ENCODE peak calls at places on chromosomes 1 and 21, in ten cellular contexts. P, Z, A, L, F, V, Q, S, Y and I are unnamed samples.

GRCh38 chr1:171794085-171794484 is 12.6 kb downstream of the METTL13 start:
- DNase-seq in Z (no peak), P (no peak), L (no peak), A (peak), V (no peak), S (no peak), Q (no peak), Y (no peak), F (no peak), I (no peak)

GRCh38 chr1:203520315-203520714 is 26.4 kb downstream of the OPTC start:
- DNase-seq in Z (no peak), A (peak), F (no peak), S (no peak), P (no peak), Q (no peak), L (no peak), Y (no peak), V (no peak), I (no peak)

GRCh38 chr1:99580451-99580850 is 65.5 kb upstream of the PALMD start:
- DNase-seq in S (no peak), Q (no peak), L (no peak), Z (no peak), Y (no peak), P (no peak), F (no peak), V (no peak), A (peak), I (peak)

GRCh38 chr1:195939844-195940243 is 668.4 kb downstream of the KCNT2 start:
- DNase-seq in Y (no peak), Q (no peak), L (no peak), P (no peak), S (no peak), Z (no peak), V (no peak), F (no peak), A (no peak), I (no peak)

GRCh38 chr21:45906196-45906805 is 75.3 kb upstream of the COL6A1 start:
- DNase-seq in F (no peak), V (no peak), Y (no peak), Z (no peak), A (no peak), Q (no peak), S (no peak), P (no peak), L (no peak), I (no peak)

GRCh38 chr1:179141592-179142244 is 59.8 kb downstream of the TOR3A start:
- DNase-seq in L (no peak), V (no peak), P (no peak), F (no peak), Z (no peak), S (no peak), Q (no peak), Y (no peak), A (peak), I (no peak)

GRCh38 chr21:45508607-45509565 is 33.4 kb downstream of the SLC19A1 start:
- DNase-seq in A (no peak), Z (peak), Y (peak), L (no peak), Q (no peak), V (peak), P (peak), S (peak), F (no peak), I (no peak)

GRCh38 chr21:46599251-46599572 is 5.7 kb downstream of the S100B start:
- DNase-seq in Y (no peak), Z (no peak), F (peak), V (no peak), L (no peak), Q (no peak), P (no peak), S (no peak), A (peak), I (peak)

GRCh38 chr1:227429447-227430359 is 111.4 kb upstream of the CDC42BPA start:
- DNase-seq in L (no peak), A (peak), V (no peak), S (no peak), P (no peak), Z (no peak), Q (no peak), Y (no peak), F (peak), I (no peak)

GRCh38 chr1:37765937-37766664 is 1.2 kb upstream of the EPHA10 start:
- DNase-seq in V (no peak), L (peak), Y (no peak), P (peak), Q (peak), F (no peak), S (no peak), A (no peak), Z (no peak), I (no peak)

GRCh38 chr21:42161401-42161956 is 57.5 kb upstream of the ABCG1 start:
- DNase-seq in V (peak), A (no peak), Y (no peak), S (no peak), P (no peak), L (no peak), F (no peak), Z (no peak), Q (no peak), I (no peak)

GRCh38 chr21:29184047-29184446 is 53.6 kb downstream of the MAP3K7CL start:
- DNase-seq in A (no peak), S (no peak), P (no peak), F (no peak), Y (no peak), V (no peak), Z (no peak), Q (no peak), L (no peak), I (no peak)

GRCh38 chr1:236392182-236392581 is 1.9 kb upstream of the EDARADD start:
- DNase-seq in Y (no peak), A (no peak), F (no peak), S (no peak), Z (no peak), L (no peak), P (no peak), V (no peak), Q (no peak), I (no peak)

GRCh38 chr1:118337346-118337745 is 152.3 kb upstream of the SPAG17 start:
- DNase-seq in Z (no peak), Y (no peak), P (no peak), S (no peak), V (no peak), Q (no peak), L (no peak), A (no peak), F (no peak), I (no peak)

GRCh38 chr1:64098856-64099606 is 104.4 kb upstream of the UBE2U start:
- DNase-seq in S (no peak), A (no peak), V (no peak), Y (no peak), Q (no peak), P (no peak), Z (no peak), L (no peak), F (no peak), I (no peak)

GRCh38 chr1:41423511-41424191 is 60.8 kb downstream of the EDN2 start:
- DNase-seq in Z (peak), L (no peak), S (peak), Q (no peak), F (no peak), A (no peak), Y (peak), P (peak), V (no peak), I (no peak)

GRCh38 chr1:96565546-96565945 is 156.0 kb upstream of the PTBP2 start:
- DNase-seq in L (no peak), P (no peak), A (no peak), V (no peak), Y (no peak), Q (no peak), Z (no peak), S (no peak), F (no peak), I (no peak)

GRCh38 chr1:207462535-207462934 is 8.4 kb downstream of the CR2 start:
- DNase-seq in A (no peak), L (no peak), Z (no peak), Y (no peak), Q (no peak), S (no peak), V (no peak), F (no peak), P (no peak), I (no peak)

GRCh38 chr1:81179239-81179638 is 621.5 kb upstream of the ADGRL2 start:
- DNase-seq in A (peak), S (no peak), Z (no peak), Y (no peak), Q (no peak), V (no peak), F (peak), L (no peak), P (no peak), I (no peak)

GRCh38 chr1:38084700-38085099 is 38.1 kb upstream of the POU3F1 start:
- DNase-seq in F (no peak), P (no peak), Y (peak), Q (no peak), Z (no peak), L (no peak), A (no peak), S (no peak), V (no peak), I (no peak)

GRCh38 chr1:150069923-150070322 is 2.3 kb downstream of the VPS45 start:
- DNase-seq in F (no peak), Q (no peak), L (no peak), Y (no peak), A (no peak), V (no peak), Z (no peak), S (no peak), P (no peak), I (no peak)

GRCh38 chr1:150066328-150066727 is 1.2 kb upstream of the VPS45 start:
- DNase-seq in Y (no peak), P (no peak), S (no peak), L (no peak), Q (no peak), Z (no peak), A (no peak), F (no peak), V (no peak), I (no peak)

GRCh38 chr1:150066838-150067183 is 765 bp upstream of the VPS45 start:
- DNase-seq in Z (peak), P (peak), V (peak), Q (peak), F (no peak), L (peak), S (peak), A (no peak), Y (peak), I (no peak)

GRCh38 chr1:150065184-150065871 is 2.2 kb upstream of the VPS45 start:
- DNase-seq in F (peak), A (peak), Z (no peak), Q (no peak), V (no peak), L (no peak), S (no peak), P (no peak), Y (no peak), I (no peak)

GRCh38 chr1:150067184-150068182 is at the start of gene VPS45:
- DNase-seq in F (peak), V (peak), L (peak), Z (peak), A (peak), Y (peak), Q (peak), P (peak), S (peak), I (peak)
- TF ChIP-seq CTCF in F (no peak), V (peak), L (no peak), Z (no peak), A (no peak), Y (no peak), Q (no peak), P (peak), S (no peak), I (no peak)

GRCh38 chr1:5594056-5594956 is 397.9 kb downstream of the NPHP4 start:
- DNase-seq in L (no peak), P (no peak), V (peak), Q (no peak), Z (no peak), S (no peak), F (no peak), A (no peak), Y (no peak), I (peak)
- TF ChIP-seq CTCF in L (no peak), P (no peak), V (no peak), Q (no peak), Z (no peak), S (no peak), F (no peak), A (no peak), Y (no peak), I (no peak)

GRCh38 chr1:26851106-26851684 is 11.8 kb upstream of the SFN start:
- DNase-seq in S (no peak), V (no peak), Q (no peak), Y (no peak), Z (no peak), P (no peak), F (no peak), L (peak), A (no peak), I (no peak)
- TF ChIP-seq CTCF in S (no peak), V (no peak), Q (no peak), Y (no peak), Z (no peak), P (no peak), F (peak), L (peak), A (no peak), I (no peak)

DNA sequence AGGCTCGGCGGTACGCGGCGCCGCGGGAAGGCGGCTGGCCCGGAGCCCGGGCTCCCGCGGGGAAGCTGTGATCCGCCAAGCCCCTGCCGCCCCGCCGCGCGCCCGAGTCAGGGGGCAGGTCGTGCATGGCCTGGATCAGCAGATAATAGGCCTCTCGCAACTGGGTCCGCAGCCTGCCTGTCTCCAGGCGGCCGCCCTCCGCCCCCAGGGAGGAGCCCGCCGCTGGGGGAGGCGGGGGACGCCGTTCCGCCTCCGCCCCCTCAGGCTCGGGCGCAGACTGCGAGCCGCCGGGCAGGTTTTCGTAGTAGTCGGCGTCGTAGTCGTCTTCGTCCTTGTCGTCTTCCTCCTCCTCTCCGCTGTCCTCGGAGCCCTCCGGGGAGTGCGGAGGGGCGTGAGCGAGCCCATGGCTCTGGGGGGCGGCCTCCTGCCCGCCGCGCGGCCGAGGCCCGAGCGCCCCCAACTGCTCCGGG is at the start of gene SYDE2:
- DNase-seq in P (peak), Q (peak), Z (peak), F (no peak), A (peak), V (peak), S (peak), L (peak), Y (peak), I (peak)
- TF ChIP-seq CTCF in P (no peak), Q (no peak), Z (no peak), F (no peak), A (no peak), V (no peak), S (no peak), L (no peak), Y (no peak), I (no peak)

GRCh38 chr1:19088717-19089442 is 121.2 kb downstream of the UBR4 start:
- DNase-seq in S (no peak), L (no peak), Q (no peak), V (no peak), Y (no peak), F (no peak), A (no peak), P (no peak), Z (no peak), I (no peak)

GRCh38 chr1:19087017-19087736 is 122.9 kb downstream of the UBR4 start:
- DNase-seq in S (no peak), Y (no peak), A (no peak), P (no peak), Z (no peak), Q (no peak), L (no peak), V (no peak), F (no peak), I (no peak)

GRCh38 chr1:19087737-19088594 is 122.1 kb downstream of the UBR4 start:
- DNase-seq in Z (no peak), L (peak), V (no peak), P (no peak), Q (no peak), A (no peak), S (no peak), Y (no peak), F (no peak), I (no peak)

GRCh38 chr1:19084206-19084738 is 125.8 kb downstream of the UBR4 start:
- DNase-seq in L (no peak), P (no peak), S (no peak), Y (no peak), V (no peak), Z (no peak), F (no peak), Q (no peak), A (no peak), I (no peak)

GRCh38 chr1:19086176-19086875 is 123.7 kb downstream of the UBR4 start:
- DNase-seq in P (no peak), Q (no peak), S (no peak), V (no peak), A (no peak), F (no peak), Y (no peak), Z (no peak), L (no peak), I (no peak)
- TF ChIP-seq CTCF in P (no peak), Q (no peak), S (no peak), V (no peak), A (no peak), F (no peak), Y (no peak), Z (no peak), L (no peak), I (no peak)

DNA sequence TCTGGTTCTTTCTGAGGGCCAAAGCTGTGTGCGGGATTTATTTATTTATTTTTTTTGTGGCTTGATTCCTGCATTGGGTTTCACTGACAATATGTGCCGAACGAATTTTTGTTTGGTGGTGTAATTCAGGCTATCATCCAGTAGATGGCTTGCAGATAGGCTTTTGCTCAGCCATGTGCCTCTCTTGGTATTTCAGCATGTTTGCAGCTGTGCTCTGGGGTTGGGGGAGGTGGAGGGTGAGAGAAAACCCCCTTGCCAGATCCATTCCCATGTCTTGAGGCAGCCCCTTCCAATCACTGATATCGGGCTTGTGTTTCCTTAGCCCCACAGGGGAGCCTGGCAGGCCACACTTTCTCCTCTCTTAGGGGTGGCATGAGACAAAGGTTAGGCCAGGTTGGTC is 302.4 kb downstream of the PTGER3 start:
- DNase-seq in P (no peak), V (no peak), Z (no peak), S (no peak), Q (no peak), A (no peak), Y (no peak), L (no peak), F (no peak), I (no peak)
- TF ChIP-seq CTCF in P (peak), V (peak), Z (peak), S (peak), Q (no peak), A (peak), Y (peak), L (peak), F (peak), I (no peak)

GRCh38 chr1:115592264-115592663 is 49.5 kb upstream of the VANGL1 start:
- DNase-seq in F (no peak), Y (no peak), S (no peak), A (no peak), L (no peak), Q (no peak), P (no peak), V (no peak), Z (no peak), I (no peak)
- TF ChIP-seq CTCF in F (no peak), Y (no peak), S (no peak), A (no peak), L (no peak), Q (no peak), P (no peak), V (no peak), Z (no peak), I (no peak)

DNA sequence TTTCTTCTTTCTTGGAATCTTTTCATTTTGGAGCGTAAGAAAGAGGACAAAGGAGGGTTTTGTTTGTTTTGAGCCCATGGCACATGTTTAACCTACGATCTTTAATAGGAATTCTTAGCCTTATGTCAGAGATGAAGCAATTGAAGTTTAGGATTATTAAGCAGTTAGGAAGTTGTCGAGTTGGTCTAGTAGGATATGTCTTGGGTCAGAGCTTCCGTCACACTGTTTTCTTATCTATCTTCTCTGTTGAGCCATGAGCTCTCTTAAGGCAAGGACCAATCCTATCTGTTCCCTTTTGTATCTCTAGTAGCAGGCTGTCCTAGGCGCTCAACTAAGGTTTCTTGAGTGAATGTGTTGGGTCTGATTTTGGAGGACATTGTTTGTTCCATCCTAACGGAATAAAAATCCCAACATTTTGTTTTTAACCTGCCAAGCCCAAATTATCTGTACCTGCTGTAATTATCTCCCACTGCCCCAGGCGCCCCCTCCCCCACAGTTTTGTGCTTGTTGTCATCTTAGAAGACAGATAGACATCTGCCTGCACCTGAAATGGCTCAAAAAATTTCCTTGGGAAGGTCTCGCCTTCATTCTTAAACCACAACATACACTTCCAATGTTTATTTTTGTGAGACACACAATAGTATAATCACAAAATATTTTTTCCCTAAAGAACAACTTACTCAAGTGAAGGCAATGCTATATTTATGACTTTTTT is 95.3 kb upstream of the GADD45A start:
- DNase-seq in S (no peak), V (no peak), A (no peak), P (no peak), Q (no peak), F (no peak), Z (no peak), L (no peak), Y (no peak), I (no peak)
- TF ChIP-seq CTCF in S (no peak), V (no peak), A (no peak), P (no peak), Q (no peak), F (no peak), Z (no peak), L (no peak), Y (no peak), I (no peak)

DNA sequence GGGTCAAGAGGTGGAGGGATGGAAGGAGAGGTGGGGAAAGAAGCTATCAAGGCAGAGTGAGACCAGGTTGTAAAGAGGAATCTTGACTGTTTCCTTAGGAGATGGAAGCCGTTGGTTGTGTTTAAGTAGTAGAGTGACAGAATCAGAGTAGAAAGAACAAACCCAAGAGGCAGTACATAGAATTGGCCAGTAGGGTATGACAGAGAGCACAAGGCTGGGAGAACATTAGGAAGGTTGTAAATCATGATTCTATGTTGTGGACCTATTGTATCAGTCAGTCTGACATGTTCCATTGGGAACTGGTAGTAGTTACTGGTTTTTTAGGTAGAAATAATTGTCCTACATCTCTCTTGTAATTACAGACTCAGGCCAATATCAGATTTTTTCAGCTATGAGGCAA is 486.9 kb upstream of the USP24 start:
- DNase-seq in Y (no peak), P (no peak), Z (no peak), A (no peak), F (no peak), L (peak), Q (no peak), V (no peak), S (no peak), I (no peak)
- TF ChIP-seq CTCF in Y (peak), P (peak), Z (peak), A (peak), F (peak), L (peak), Q (peak), V (peak), S (peak), I (peak)